ENCODE peak calls at places on chromosomes 4 and X, in ten cellular contexts. U is right atrium auricular region; B is naive B cell; W is Caki2; M is left ventricle myocardium superior; G is AG20443; O is neuronal stem cell; I is WERI-Rb-1; K is stimulated activated CD4-positive, alpha-beta T cell treated with anti-CD3 and anti-CD28 coated beads, Interleukin-12 subunit alpha, Interleukin-12 subunit beta, amount 100 ng/mL, for 4 hours; S is NCI-H2081. R is an unnamed sample.

GRCh38 chr4:1043658-1044468 is 32.4 kb downstream of the FGFRL1 start:
- DNase-seq in U (peak), B (no peak), W (peak), M (peak), G (peak), O (peak), I (peak), K (no peak), S (no peak), R (no peak)

GRCh38 chr4:108512615-108513505 is 107.5 kb upstream of the RPL34 start:
- DNase-seq in U (no peak), B (no peak), W (no peak), M (peak), G (peak), O (peak), I (peak), K (peak), S (peak), R (peak)

GRCh38 chrX:134969726-134970125 is 21.1 kb upstream of the SMIM10 start:
- DNase-seq in U (no peak), B (no peak), W (no peak), M (no peak), G (peak), O (no peak), I (no peak), K (no peak), S (no peak), R (no peak)

GRCh38 chr4:110636677-110637407 is 14.0 kb upstream of the PITX2 start:
- DNase-seq in U (no peak), B (no peak), W (no peak), M (peak), G (peak), O (peak), I (peak), K (no peak), S (no peak), R (no peak)

GRCh38 chrX:40908857-40909475 is 173.6 kb upstream of the MED14 start:
- DNase-seq in U (no peak), B (no peak), W (peak), M (no peak), G (peak), O (no peak), I (no peak), K (no peak), S (no peak), R (no peak)

GRCh38 chr4:2350982-2351381 is 67.5 kb downstream of the ZFYVE28 start:
- DNase-seq in U (no peak), B (no peak), W (no peak), M (no peak), G (no peak), O (no peak), I (peak), K (no peak), S (no peak), R (no peak)

GRCh38 chrX:41922694-41923171 is 621 bp downstream of the CASK start:
- DNase-seq in U (no peak), B (peak), W (peak), M (peak), G (no peak), O (no peak), I (peak), K (peak), S (no peak), R (no peak)

GRCh38 chr4:67765928-67766327 is 11.7 kb upstream of the GNRHR start:
- DNase-seq in U (no peak), B (no peak), W (no peak), M (no peak), G (no peak), O (no peak), I (no peak), K (no peak), S (no peak), R (peak)

GRCh38 chr4:149914521-149915115 is 99.0 kb upstream of the IQCM start:
- DNase-seq in U (no peak), B (no peak), W (peak), M (no peak), G (peak), O (peak), I (peak), K (no peak), S (peak), R (no peak)

GRCh38 chr4:106766519-106766918 is 269.6 kb downstream of the DKK2 start:
- DNase-seq in U (no peak), B (no peak), W (no peak), M (no peak), G (peak), O (no peak), I (no peak), K (no peak), S (no peak), R (no peak)

GRCh38 chrX:49188468-49189076 is 2.4 kb upstream of the PRICKLE3 start:
- DNase-seq in U (no peak), B (no peak), W (no peak), M (no peak), G (no peak), O (no peak), I (no peak), K (no peak), S (no peak), R (no peak)

GRCh38 chrX:20237864-20238263 is 28.8 kb downstream of the RPS6KA3 start:
- DNase-seq in U (no peak), B (no peak), W (no peak), M (no peak), G (no peak), O (no peak), I (no peak), K (no peak), S (no peak), R (no peak)

GRCh38 chrX:11837437-11837836 is 79.4 kb downstream of the MSL3 start:
- DNase-seq in U (no peak), B (no peak), W (no peak), M (no peak), G (no peak), O (no peak), I (no peak), K (no peak), S (no peak), R (no peak)

GRCh38 chr4:94428884-94429283 is 22.9 kb upstream of the PDLIM5 start:
- DNase-seq in U (no peak), B (no peak), W (no peak), M (no peak), G (no peak), O (no peak), I (no peak), K (no peak), S (no peak), R (no peak)

GRCh38 chr4:52199574-52200338 is 148.7 kb downstream of the SPATA18 start:
- DNase-seq in U (no peak), B (no peak), W (peak), M (no peak), G (peak), O (no peak), I (no peak), K (no peak), S (no peak), R (no peak)

GRCh38 chrX:50430917-50431316 is 39.7 kb downstream of the DGKK start:
- DNase-seq in U (no peak), B (no peak), W (no peak), M (no peak), G (no peak), O (no peak), I (no peak), K (no peak), S (no peak), R (no peak)

GRCh38 chr4:25860586-25861421 is 2.0 kb downstream of the SEL1L3 start:
- DNase-seq in U (no peak), B (peak), W (no peak), M (no peak), G (no peak), O (no peak), I (no peak), K (no peak), S (no peak), R (no peak)

GRCh38 chr4:161564230-161564834 is 599.5 kb downstream of the FSTL5 start:
- DNase-seq in U (no peak), B (no peak), W (no peak), M (no peak), G (no peak), O (no peak), I (no peak), K (no peak), S (no peak), R (no peak)

GRCh38 chrX:113644426-113644825 is 803.8 kb upstream of the AMOT start:
- DNase-seq in U (no peak), B (no peak), W (no peak), M (no peak), G (peak), O (no peak), I (no peak), K (no peak), S (no peak), R (no peak)

GRCh38 chr4:158302076-158302866 is 92.0 kb downstream of the TMEM144 start:
- DNase-seq in U (no peak), B (no peak), W (no peak), M (no peak), G (peak), O (no peak), I (no peak), K (no peak), S (no peak), R (no peak)

GRCh38 chr4:101200561-101200960 is 146.8 kb downstream of the PPP3CA start:
- DNase-seq in U (no peak), B (no peak), W (peak), M (no peak), G (peak), O (no peak), I (no peak), K (no peak), S (no peak), R (no peak)

GRCh38 chrX:147911192-147912022 is at the start of gene FMR1:
- DNase-seq in U (peak), B (peak), W (peak), M (peak), G (peak), O (peak), I (peak), K (peak), S (peak), R (peak)

GRCh38 chrX:153494541-153495361 is at the start of gene BGN:
- DNase-seq in U (no peak), B (no peak), W (no peak), M (peak), G (peak), O (no peak), I (peak), K (no peak), S (no peak), R (no peak)

GRCh38 chr4:98416844-98417243 is 155.7 kb downstream of the RAP1GDS1 start:
- DNase-seq in U (no peak), B (no peak), W (no peak), M (no peak), G (no peak), O (no peak), I (no peak), K (no peak), S (no peak), R (no peak)

GRCh38 chr4:76704133-76704881 is 193.6 kb downstream of the SOWAHB start:
- DNase-seq in U (no peak), B (no peak), W (peak), M (no peak), G (no peak), O (no peak), I (no peak), K (no peak), S (no peak), R (no peak)

GRCh38 chrX:50747471-50747900 is 66.5 kb downstream of the SHROOM4 start:
- DNase-seq in U (no peak), B (no peak), W (peak), M (peak), G (peak), O (peak), I (peak), K (no peak), S (no peak), R (no peak)

GRCh38 chrX:136752796-136753195 is 27.9 kb downstream of the ARHGEF6 start:
- DNase-seq in U (no peak), B (no peak), W (peak), M (no peak), G (peak), O (no peak), I (no peak), K (no peak), S (no peak), R (no peak)

GRCh38 chr4:120228086-120228485 is 161.4 kb upstream of the MAD2L1 start:
- DNase-seq in U (no peak), B (no peak), W (no peak), M (no peak), G (no peak), O (no peak), I (no peak), K (no peak), S (no peak), R (no peak)

GRCh38 chr4:145388043-145388442 is 93.6 kb upstream of the SMAD1 start:
- DNase-seq in U (no peak), B (no peak), W (no peak), M (no peak), G (no peak), O (no peak), I (no peak), K (no peak), S (no peak), R (no peak)

GRCh38 chr4:11954093-11954492 is 525.4 kb upstream of the HS3ST1 start:
- DNase-seq in U (no peak), B (no peak), W (no peak), M (no peak), G (no peak), O (peak), I (peak), K (no peak), S (peak), R (no peak)

GRCh38 chr4:174314770-174315169 is 31.1 kb downstream of the CEP44 start:
- DNase-seq in U (no peak), B (no peak), W (peak), M (no peak), G (peak), O (no peak), I (peak), K (no peak), S (no peak), R (no peak)

GRCh38 chr4:83387922-83388676 is 53.5 kb upstream of the HPSE start:
- DNase-seq in U (no peak), B (no peak), W (no peak), M (no peak), G (no peak), O (no peak), I (no peak), K (no peak), S (no peak), R (no peak)

GRCh38 chr4:88592600-88593448 is 544 bp downstream of the HERC3 start:
- DNase-seq in U (peak), B (peak), W (peak), M (peak), G (peak), O (peak), I (peak), K (peak), S (peak), R (no peak)

R was measured in DMS79.